ENCODE peak calls at places on chromosome 12, in five cellular contexts. One of them, this sample, is unnamed.

GRCh38 chr12:71014180-71014785 is 93.7 kb upstream of the PTPRR start:
- DNase-seq in lower leg skin: no peak
- DNase-seq in heart left ventricle: no peak
- DNase-seq in fibroblast of pulmonary artery: peak
- DNase-seq in pancreas: no peak
- DNase-seq in this sample: peak

GRCh38 chr12:107196681-107197080 is 103.3 kb upstream of the CRY1 start:
- DNase-seq in fibroblast of pulmonary artery: no peak
- DNase-seq in lower leg skin: no peak
- DNase-seq in heart left ventricle: no peak
- DNase-seq in pancreas: no peak
- DNase-seq in this sample: peak

GRCh38 chr12:82672811-82673495 is 13.8 kb upstream of the TMTC2 start:
- DNase-seq in heart left ventricle: no peak
- DNase-seq in pancreas: no peak
- DNase-seq in lower leg skin: no peak
- DNase-seq in fibroblast of pulmonary artery: peak
- DNase-seq in this sample: no peak

GRCh38 chr12:119704065-119704747 is 36.3 kb downstream of the PRKAB1 start:
- DNase-seq in heart left ventricle: peak
- DNase-seq in lower leg skin: no peak
- DNase-seq in fibroblast of pulmonary artery: peak
- DNase-seq in pancreas: no peak
- DNase-seq in this sample: peak

GRCh38 chr12:112170376-112170775 is 45.0 kb downstream of the TRAFD1 start:
- DNase-seq in pancreas: no peak
- DNase-seq in heart left ventricle: peak
- DNase-seq in fibroblast of pulmonary artery: peak
- DNase-seq in lower leg skin: no peak
- DNase-seq in this sample: peak

GRCh38 chr12:89135976-89136634 is 216.2 kb downstream of the DUSP6 start:
- DNase-seq in fibroblast of pulmonary artery: peak
- DNase-seq in lower leg skin: no peak
- DNase-seq in heart left ventricle: no peak
- DNase-seq in pancreas: no peak
- DNase-seq in this sample: peak

GRCh38 chr12:109268896-109269295 is 40.2 kb downstream of the FOXN4 start:
- DNase-seq in heart left ventricle: no peak
- DNase-seq in fibroblast of pulmonary artery: no peak
- DNase-seq in pancreas: no peak
- DNase-seq in lower leg skin: no peak
- DNase-seq in this sample: no peak

GRCh38 chr12:108373111-108373510 is 34.0 kb upstream of the CMKLR1 start:
- DNase-seq in fibroblast of pulmonary artery: no peak
- DNase-seq in lower leg skin: no peak
- DNase-seq in pancreas: no peak
- DNase-seq in heart left ventricle: no peak
- DNase-seq in this sample: no peak

GRCh38 chr12:52390739-52391617 is 5.5 kb upstream of the KRT84 start:
- DNase-seq in pancreas: no peak
- DNase-seq in lower leg skin: no peak
- DNase-seq in fibroblast of pulmonary artery: peak
- DNase-seq in heart left ventricle: no peak
- DNase-seq in this sample: peak

GRCh38 chr12:49706351-49707126 is 666 bp downstream of the FMNL3 start:
- DNase-seq in lower leg skin: peak
- DNase-seq in fibroblast of pulmonary artery: peak
- DNase-seq in heart left ventricle: peak
- DNase-seq in pancreas: peak
- DNase-seq in this sample: peak

GRCh38 chr12:95700316-95700785 is 90.2 kb downstream of the NTN4 start:
- DNase-seq in fibroblast of pulmonary artery: peak
- DNase-seq in lower leg skin: no peak
- DNase-seq in pancreas: no peak
- DNase-seq in heart left ventricle: no peak
- DNase-seq in this sample: peak

GRCh38 chr12:109725321-109726105 is 11.9 kb downstream of the FAM222A start:
- DNase-seq in heart left ventricle: peak
- DNase-seq in lower leg skin: no peak
- DNase-seq in pancreas: no peak
- DNase-seq in fibroblast of pulmonary artery: no peak
- DNase-seq in this sample: no peak

GRCh38 chr12:77231548-77231947 is 166.2 kb upstream of the E2F7 start:
- DNase-seq in pancreas: peak
- DNase-seq in fibroblast of pulmonary artery: peak
- DNase-seq in lower leg skin: peak
- DNase-seq in heart left ventricle: peak
- DNase-seq in this sample: peak

GRCh38 chr12:55068416-55069010 is 48.7 kb downstream of the NEUROD4 start:
- DNase-seq in pancreas: no peak
- DNase-seq in heart left ventricle: no peak
- DNase-seq in lower leg skin: no peak
- DNase-seq in fibroblast of pulmonary artery: peak
- DNase-seq in this sample: peak

GRCh38 chr12:121577443-121578180 is 3.2 kb downstream of the KDM2B start:
- DNase-seq in fibroblast of pulmonary artery: no peak
- DNase-seq in lower leg skin: no peak
- DNase-seq in heart left ventricle: no peak
- DNase-seq in pancreas: no peak
- DNase-seq in this sample: no peak

GRCh38 chr12:50555471-50555885 is 50.7 kb downstream of the DIP2B start:
- DNase-seq in heart left ventricle: no peak
- DNase-seq in fibroblast of pulmonary artery: no peak
- DNase-seq in lower leg skin: no peak
- DNase-seq in pancreas: no peak
- DNase-seq in this sample: no peak

GRCh38 chr12:55051197-55051920 is 31.6 kb downstream of the NEUROD4 start:
- DNase-seq in lower leg skin: no peak
- DNase-seq in heart left ventricle: no peak
- DNase-seq in pancreas: no peak
- DNase-seq in fibroblast of pulmonary artery: no peak
- DNase-seq in this sample: peak

GRCh38 chr12:27333311-27334009 is 824 bp downstream of the BMAL2 start:
- DNase-seq in fibroblast of pulmonary artery: no peak
- DNase-seq in heart left ventricle: peak
- DNase-seq in lower leg skin: no peak
- DNase-seq in pancreas: no peak
- DNase-seq in this sample: no peak

GRCh38 chr12:8544295-8544694 is 3.6 kb upstream of the CLEC4E start:
- DNase-seq in lower leg skin: peak
- DNase-seq in heart left ventricle: no peak
- DNase-seq in pancreas: peak
- DNase-seq in fibroblast of pulmonary artery: peak
- DNase-seq in this sample: peak

GRCh38 chr12:124463341-124463861 is 104.0 kb downstream of the NCOR2 start:
- DNase-seq in heart left ventricle: no peak
- DNase-seq in lower leg skin: no peak
- DNase-seq in pancreas: no peak
- DNase-seq in fibroblast of pulmonary artery: no peak
- DNase-seq in this sample: no peak

GRCh38 chr12:51818567-51819300 is 29.8 kb downstream of the FIGNL2 start:
- DNase-seq in lower leg skin: no peak
- DNase-seq in heart left ventricle: no peak
- DNase-seq in fibroblast of pulmonary artery: peak
- DNase-seq in pancreas: no peak
- DNase-seq in this sample: peak

GRCh38 chr12:115451785-115452736 is 768.1 kb upstream of the TBX3 start:
- DNase-seq in pancreas: peak
- DNase-seq in fibroblast of pulmonary artery: peak
- DNase-seq in lower leg skin: no peak
- DNase-seq in heart left ventricle: peak
- DNase-seq in this sample: no peak

GRCh38 chr12:121611306-121611705 is 15.0 kb upstream of the ORAI1 start:
- DNase-seq in pancreas: no peak
- DNase-seq in fibroblast of pulmonary artery: no peak
- DNase-seq in lower leg skin: no peak
- DNase-seq in heart left ventricle: no peak
- DNase-seq in this sample: no peak

GRCh38 chr12:89873745-89874144 is 165.1 kb upstream of the ATP2B1 start:
- DNase-seq in lower leg skin: no peak
- DNase-seq in fibroblast of pulmonary artery: peak
- DNase-seq in heart left ventricle: peak
- DNase-seq in pancreas: no peak
- DNase-seq in this sample: peak

GRCh38 chr12:102172436-102172835 is 25.2 kb downstream of the PMCH start:
- DNase-seq in pancreas: no peak
- DNase-seq in lower leg skin: no peak
- DNase-seq in heart left ventricle: no peak
- DNase-seq in fibroblast of pulmonary artery: peak
- DNase-seq in this sample: peak

GRCh38 chr12:5511644-5512584 is 80.0 kb downstream of the NTF3 start:
- DNase-seq in pancreas: no peak
- DNase-seq in fibroblast of pulmonary artery: peak
- DNase-seq in lower leg skin: no peak
- DNase-seq in heart left ventricle: no peak
- DNase-seq in this sample: no peak

GRCh38 chr12:109461846-109462766 is 15.0 kb downstream of the KCTD10 start:
- DNase-seq in lower leg skin: peak
- DNase-seq in fibroblast of pulmonary artery: peak
- DNase-seq in pancreas: peak
- DNase-seq in heart left ventricle: peak
- DNase-seq in this sample: peak

GRCh38 chr12:118034429-118035193 is 18.1 kb downstream of the RFC5 start:
- DNase-seq in pancreas: no peak
- DNase-seq in heart left ventricle: no peak
- DNase-seq in fibroblast of pulmonary artery: peak
- DNase-seq in lower leg skin: no peak
- DNase-seq in this sample: peak

GRCh38 chr12:78483767-78484315 is 380.7 kb upstream of the SYT1 start:
- DNase-seq in fibroblast of pulmonary artery: no peak
- DNase-seq in lower leg skin: no peak
- DNase-seq in pancreas: no peak
- DNase-seq in heart left ventricle: no peak
- DNase-seq in this sample: no peak

GRCh38 chr12:20443792-20444191 is 75.5 kb downstream of the PDE3A start:
- DNase-seq in lower leg skin: no peak
- DNase-seq in pancreas: no peak
- DNase-seq in fibroblast of pulmonary artery: no peak
- DNase-seq in heart left ventricle: no peak
- DNase-seq in this sample: no peak

GRCh38 chr12:119693006-119693405 is 25.1 kb downstream of the PRKAB1 start:
- DNase-seq in pancreas: peak
- DNase-seq in fibroblast of pulmonary artery: peak
- DNase-seq in heart left ventricle: peak
- DNase-seq in lower leg skin: no peak
- DNase-seq in this sample: peak

GRCh38 chr12:78101946-78102635 is 271.4 kb downstream of the NAV3 start:
- DNase-seq in heart left ventricle: no peak
- DNase-seq in pancreas: no peak
- DNase-seq in lower leg skin: no peak
- DNase-seq in fibroblast of pulmonary artery: no peak
- DNase-seq in this sample: no peak

GRCh38 chr12:27332407-27333310 is at the start of gene BMAL2:
- DNase-seq in lower leg skin: no peak
- DNase-seq in pancreas: peak
- DNase-seq in heart left ventricle: peak
- DNase-seq in fibroblast of pulmonary artery: peak
- DNase-seq in this sample: peak

GRCh38 chr12:49705479-49706267 is 1.5 kb downstream of the FMNL3 start:
- DNase-seq in pancreas: no peak
- DNase-seq in lower leg skin: peak
- DNase-seq in fibroblast of pulmonary artery: peak
- DNase-seq in heart left ventricle: peak
- DNase-seq in this sample: peak

GRCh38 chr12:12779529-12779928 is 5.9 kb upstream of the APOLD1 start:
- DNase-seq in lower leg skin: no peak
- DNase-seq in heart left ventricle: no peak
- DNase-seq in fibroblast of pulmonary artery: peak
- DNase-seq in pancreas: no peak
- DNase-seq in this sample: peak

GRCh38 chr12:28369483-28369882 is 179.2 kb downstream of the CCDC91 start:
- DNase-seq in lower leg skin: no peak
- DNase-seq in heart left ventricle: no peak
- DNase-seq in pancreas: no peak
- DNase-seq in fibroblast of pulmonary artery: no peak
- DNase-seq in this sample: no peak
- H3K4me3 ChIP-seq in lower leg skin: no peak
- H3K4me3 ChIP-seq in heart left ventricle: no peak
- H3K4me3 ChIP-seq in pancreas: no peak
- H3K4me3 ChIP-seq in fibroblast of pulmonary artery: no peak
- H3K4me3 ChIP-seq in this sample: no peak

DNA sequence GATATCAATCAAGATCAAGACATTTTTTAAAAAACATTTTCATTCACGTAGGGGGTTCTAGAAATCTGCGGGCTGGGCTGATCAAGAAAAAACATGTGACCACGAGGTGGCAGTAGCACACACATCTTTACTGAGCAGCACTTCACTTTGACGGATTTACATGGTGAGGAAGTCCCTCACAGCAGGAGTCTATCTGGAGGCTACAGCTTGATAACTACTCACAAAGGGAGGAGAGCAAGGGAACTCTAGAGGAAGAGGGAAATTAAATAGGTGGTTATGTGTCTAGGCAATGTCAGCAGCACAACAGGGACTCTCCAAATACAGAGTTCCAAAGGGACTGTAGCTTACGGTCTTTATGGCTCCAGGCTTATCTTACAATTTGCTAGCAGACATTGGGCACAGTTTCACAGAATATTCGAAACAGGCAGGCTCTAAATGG is 248.1 kb downstream of the DPY19L2 start:
- DNase-seq in pancreas: no peak
- DNase-seq in lower leg skin: no peak
- DNase-seq in fibroblast of pulmonary artery: peak
- DNase-seq in heart left ventricle: no peak
- DNase-seq in this sample: peak
- TF ChIP-seq CTCF in pancreas: peak
- TF ChIP-seq CTCF in lower leg skin: no peak
- TF ChIP-seq CTCF in fibroblast of pulmonary artery: peak
- TF ChIP-seq CTCF in heart left ventricle: peak
- TF ChIP-seq CTCF in this sample: peak

DNA sequence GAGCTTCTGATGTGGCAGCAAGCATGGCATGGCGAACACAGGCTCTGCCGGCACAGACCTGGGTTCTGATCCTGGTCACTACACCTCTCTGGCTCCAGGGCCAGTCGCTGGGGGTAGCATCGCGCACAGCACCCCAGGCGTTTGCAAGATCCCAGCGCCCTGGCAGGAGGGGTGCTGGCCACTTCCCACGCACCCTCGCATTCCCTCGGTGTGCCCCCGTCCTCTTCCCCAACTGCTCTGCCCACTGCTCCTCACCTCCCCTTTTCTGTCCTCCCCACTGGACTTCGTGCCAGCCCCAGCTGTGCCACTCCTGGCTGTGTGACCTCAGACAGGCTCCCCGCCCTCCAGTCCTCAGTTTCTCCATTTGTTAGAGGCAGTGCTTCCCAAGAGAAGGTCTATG is 2.8 kb downstream of the CDK2AP1 start:
- DNase-seq in lower leg skin: no peak
- DNase-seq in heart left ventricle: no peak
- DNase-seq in fibroblast of pulmonary artery: no peak
- DNase-seq in pancreas: no peak
- DNase-seq in this sample: no peak
- H3K4me3 ChIP-seq in lower leg skin: no peak
- H3K4me3 ChIP-seq in heart left ventricle: peak
- H3K4me3 ChIP-seq in fibroblast of pulmonary artery: peak
- H3K4me3 ChIP-seq in pancreas: no peak
- H3K4me3 ChIP-seq in this sample: peak

GRCh38 chr12:22709292-22709691 is 84.3 kb downstream of the ETNK1 start:
- DNase-seq in lower leg skin: no peak
- DNase-seq in pancreas: no peak
- DNase-seq in heart left ventricle: no peak
- DNase-seq in fibroblast of pulmonary artery: peak
- DNase-seq in this sample: peak
- TF ChIP-seq CTCF in lower leg skin: no peak
- TF ChIP-seq CTCF in pancreas: peak
- TF ChIP-seq CTCF in heart left ventricle: peak
- TF ChIP-seq CTCF in fibroblast of pulmonary artery: peak
- TF ChIP-seq CTCF in this sample: peak